ENCODE peak calls at places on chromosomes 11 and 22, in nine cellular contexts. One of them, this sample, is unnamed.
A peak's percentile ranks its signal among the peaks of the same experiment; 100 is the strongest.

GRCh38 chr11:27291954-27292641 is 70.9 kb downstream of the CCDC34 start:
- ATAC-seq in stimulated activated effector memory CD8-positive, alpha-beta T cell treated with anti-CD3 and anti-CD28 coated beads, Interleukin-12 subunit alpha, Interleukin-12 subunit beta, amount 100 ng/mL, for 72 hours: no peak
- ATAC-seq in Right ventricle myocardium inferior: no peak
- ATAC-seq in activated naive CD4-positive, alpha-beta T cell treated with anti-CD3 and anti-CD28 coated beads, Interleukin-2, amount 50 U/mL, for 72 hours: no peak
- ATAC-seq in aorta: no peak
- ATAC-seq in heart left ventricle: no peak
- ATAC-seq in pancreas: peak; percentile 75
- ATAC-seq in left cardiac atrium: no peak
- ATAC-seq in CD4-positive, alpha-beta T cell: no peak
- ATAC-seq in this sample: no peak

GRCh38 chr22:32862936-32863661 is 61.6 kb downstream of the TIMP3 start:
- ATAC-seq in stimulated activated effector memory CD8-positive, alpha-beta T cell treated with anti-CD3 and anti-CD28 coated beads, Interleukin-12 subunit alpha, Interleukin-12 subunit beta, amount 100 ng/mL, for 72 hours: no peak
- ATAC-seq in Right ventricle myocardium inferior: peak; percentile 21
- ATAC-seq in activated naive CD4-positive, alpha-beta T cell treated with anti-CD3 and anti-CD28 coated beads, Interleukin-2, amount 50 U/mL, for 72 hours: no peak
- ATAC-seq in aorta: no peak
- ATAC-seq in heart left ventricle: no peak
- ATAC-seq in pancreas: no peak
- ATAC-seq in left cardiac atrium: peak; percentile 13
- ATAC-seq in CD4-positive, alpha-beta T cell: no peak
- ATAC-seq in this sample: no peak

GRCh38 chr11:67648140-67648795 is 2.3 kb downstream of the ACY3 start:
- ATAC-seq in stimulated activated effector memory CD8-positive, alpha-beta T cell treated with anti-CD3 and anti-CD28 coated beads, Interleukin-12 subunit alpha, Interleukin-12 subunit beta, amount 100 ng/mL, for 72 hours: peak; percentile 80
- ATAC-seq in Right ventricle myocardium inferior: no peak
- ATAC-seq in activated naive CD4-positive, alpha-beta T cell treated with anti-CD3 and anti-CD28 coated beads, Interleukin-2, amount 50 U/mL, for 72 hours: peak; percentile 57
- ATAC-seq in aorta: no peak
- ATAC-seq in heart left ventricle: no peak
- ATAC-seq in pancreas: peak; percentile 74
- ATAC-seq in left cardiac atrium: no peak
- ATAC-seq in CD4-positive, alpha-beta T cell: peak; percentile 92
- ATAC-seq in this sample: peak; percentile 44

GRCh38 chr11:23313001-23313400 is 452.7 kb upstream of the CCDC179 start:
- ATAC-seq in stimulated activated effector memory CD8-positive, alpha-beta T cell treated with anti-CD3 and anti-CD28 coated beads, Interleukin-12 subunit alpha, Interleukin-12 subunit beta, amount 100 ng/mL, for 72 hours: no peak
- ATAC-seq in Right ventricle myocardium inferior: no peak
- ATAC-seq in activated naive CD4-positive, alpha-beta T cell treated with anti-CD3 and anti-CD28 coated beads, Interleukin-2, amount 50 U/mL, for 72 hours: no peak
- ATAC-seq in aorta: no peak
- ATAC-seq in heart left ventricle: no peak
- ATAC-seq in pancreas: no peak
- ATAC-seq in left cardiac atrium: no peak
- ATAC-seq in CD4-positive, alpha-beta T cell: no peak
- ATAC-seq in this sample: no peak

GRCh38 chr11:31089117-31089516 is 280.4 kb downstream of the DCDC1 start:
- ATAC-seq in stimulated activated effector memory CD8-positive, alpha-beta T cell treated with anti-CD3 and anti-CD28 coated beads, Interleukin-12 subunit alpha, Interleukin-12 subunit beta, amount 100 ng/mL, for 72 hours: no peak
- ATAC-seq in Right ventricle myocardium inferior: no peak
- ATAC-seq in activated naive CD4-positive, alpha-beta T cell treated with anti-CD3 and anti-CD28 coated beads, Interleukin-2, amount 50 U/mL, for 72 hours: no peak
- ATAC-seq in aorta: no peak
- ATAC-seq in heart left ventricle: no peak
- ATAC-seq in pancreas: no peak
- ATAC-seq in left cardiac atrium: no peak
- ATAC-seq in CD4-positive, alpha-beta T cell: no peak
- ATAC-seq in this sample: no peak

GRCh38 chr11:42947405-42947804 is 364.4 kb upstream of the API5 start:
- ATAC-seq in stimulated activated effector memory CD8-positive, alpha-beta T cell treated with anti-CD3 and anti-CD28 coated beads, Interleukin-12 subunit alpha, Interleukin-12 subunit beta, amount 100 ng/mL, for 72 hours: no peak
- ATAC-seq in Right ventricle myocardium inferior: no peak
- ATAC-seq in activated naive CD4-positive, alpha-beta T cell treated with anti-CD3 and anti-CD28 coated beads, Interleukin-2, amount 50 U/mL, for 72 hours: no peak
- ATAC-seq in aorta: no peak
- ATAC-seq in heart left ventricle: no peak
- ATAC-seq in pancreas: no peak
- ATAC-seq in left cardiac atrium: no peak
- ATAC-seq in CD4-positive, alpha-beta T cell: no peak
- ATAC-seq in this sample: no peak

GRCh38 chr11:10407055-10407454 is 48.0 kb upstream of the AMPD3 start:
- ATAC-seq in stimulated activated effector memory CD8-positive, alpha-beta T cell treated with anti-CD3 and anti-CD28 coated beads, Interleukin-12 subunit alpha, Interleukin-12 subunit beta, amount 100 ng/mL, for 72 hours: peak; percentile 60
- ATAC-seq in Right ventricle myocardium inferior: no peak
- ATAC-seq in activated naive CD4-positive, alpha-beta T cell treated with anti-CD3 and anti-CD28 coated beads, Interleukin-2, amount 50 U/mL, for 72 hours: no peak
- ATAC-seq in aorta: no peak
- ATAC-seq in heart left ventricle: no peak
- ATAC-seq in pancreas: no peak
- ATAC-seq in left cardiac atrium: peak; percentile 59
- ATAC-seq in CD4-positive, alpha-beta T cell: no peak
- ATAC-seq in this sample: peak; percentile 94

GRCh38 chr22:31588970-31589675 is 72.9 kb downstream of the PISD start:
- ATAC-seq in stimulated activated effector memory CD8-positive, alpha-beta T cell treated with anti-CD3 and anti-CD28 coated beads, Interleukin-12 subunit alpha, Interleukin-12 subunit beta, amount 100 ng/mL, for 72 hours: no peak
- ATAC-seq in Right ventricle myocardium inferior: no peak
- ATAC-seq in activated naive CD4-positive, alpha-beta T cell treated with anti-CD3 and anti-CD28 coated beads, Interleukin-2, amount 50 U/mL, for 72 hours: no peak
- ATAC-seq in aorta: no peak
- ATAC-seq in heart left ventricle: no peak
- ATAC-seq in pancreas: no peak
- ATAC-seq in left cardiac atrium: no peak
- ATAC-seq in CD4-positive, alpha-beta T cell: no peak
- ATAC-seq in this sample: no peak

GRCh38 chr11:57124912-57125311 is 56.8 kb upstream of the LRRC55 start:
- ATAC-seq in stimulated activated effector memory CD8-positive, alpha-beta T cell treated with anti-CD3 and anti-CD28 coated beads, Interleukin-12 subunit alpha, Interleukin-12 subunit beta, amount 100 ng/mL, for 72 hours: peak; percentile 16
- ATAC-seq in Right ventricle myocardium inferior: no peak
- ATAC-seq in activated naive CD4-positive, alpha-beta T cell treated with anti-CD3 and anti-CD28 coated beads, Interleukin-2, amount 50 U/mL, for 72 hours: no peak
- ATAC-seq in aorta: no peak
- ATAC-seq in heart left ventricle: no peak
- ATAC-seq in pancreas: no peak
- ATAC-seq in left cardiac atrium: no peak
- ATAC-seq in CD4-positive, alpha-beta T cell: no peak
- ATAC-seq in this sample: no peak

GRCh38 chr11:64724863-64725535 is 2.0 kb upstream of the NRXN2 start:
- ATAC-seq in stimulated activated effector memory CD8-positive, alpha-beta T cell treated with anti-CD3 and anti-CD28 coated beads, Interleukin-12 subunit alpha, Interleukin-12 subunit beta, amount 100 ng/mL, for 72 hours: no peak
- ATAC-seq in Right ventricle myocardium inferior: no peak
- ATAC-seq in activated naive CD4-positive, alpha-beta T cell treated with anti-CD3 and anti-CD28 coated beads, Interleukin-2, amount 50 U/mL, for 72 hours: no peak
- ATAC-seq in aorta: no peak
- ATAC-seq in heart left ventricle: no peak
- ATAC-seq in pancreas: no peak
- ATAC-seq in left cardiac atrium: no peak
- ATAC-seq in CD4-positive, alpha-beta T cell: no peak
- ATAC-seq in this sample: no peak

GRCh38 chr22:35558031-35558430 is 17.4 kb downstream of the RASD2 start:
- ATAC-seq in stimulated activated effector memory CD8-positive, alpha-beta T cell treated with anti-CD3 and anti-CD28 coated beads, Interleukin-12 subunit alpha, Interleukin-12 subunit beta, amount 100 ng/mL, for 72 hours: no peak
- ATAC-seq in Right ventricle myocardium inferior: no peak
- ATAC-seq in activated naive CD4-positive, alpha-beta T cell treated with anti-CD3 and anti-CD28 coated beads, Interleukin-2, amount 50 U/mL, for 72 hours: peak; percentile 16
- ATAC-seq in aorta: no peak
- ATAC-seq in heart left ventricle: no peak
- ATAC-seq in pancreas: no peak
- ATAC-seq in left cardiac atrium: no peak
- ATAC-seq in CD4-positive, alpha-beta T cell: no peak
- ATAC-seq in this sample: no peak

GRCh38 chr11:3092603-3093141 is 35.4 kb upstream of the CARS1 start:
- ATAC-seq in stimulated activated effector memory CD8-positive, alpha-beta T cell treated with anti-CD3 and anti-CD28 coated beads, Interleukin-12 subunit alpha, Interleukin-12 subunit beta, amount 100 ng/mL, for 72 hours: no peak
- ATAC-seq in Right ventricle myocardium inferior: no peak
- ATAC-seq in activated naive CD4-positive, alpha-beta T cell treated with anti-CD3 and anti-CD28 coated beads, Interleukin-2, amount 50 U/mL, for 72 hours: no peak
- ATAC-seq in aorta: no peak
- ATAC-seq in heart left ventricle: no peak
- ATAC-seq in pancreas: no peak
- ATAC-seq in left cardiac atrium: no peak
- ATAC-seq in CD4-positive, alpha-beta T cell: no peak
- ATAC-seq in this sample: no peak

This sample was measured in esophagus mucosa.